ENCODE peak calls at places on chromosomes 11 and 22, in four cellular contexts. A is HepG2, M is H1, Y is K562. D is an unnamed sample.
A peak's percentile ranks its signal among the peaks of the same experiment; 100 is the strongest.

GRCh38 chr11:720017-720641 is 14.1 kb downstream of the EPS8L2 start:
- DNase-seq in A (no peak), M (no peak), Y (peak; percentile 4), D (no peak)

GRCh38 chr11:86453290-86454030 is 78.8 kb downstream of the CCDC81 start:
- DNase-seq in A (no peak), M (no peak), Y (no peak), D (no peak)

GRCh38 chr11:73991471-73992006 is 8.9 kb upstream of the UCP2 start:
- DNase-seq in A (no peak), M (no peak), Y (no peak), D (no peak)

GRCh38 chr11:123378096-123378495 is 52.0 kb upstream of the GRAMD1B start:
- DNase-seq in A (no peak), M (no peak), Y (no peak), D (no peak)

GRCh38 chr11:77172666-77172982 is 44.6 kb downstream of the MYO7A start:
- DNase-seq in A (peak; percentile 7), M (no peak), Y (peak; percentile 57), D (no peak)

GRCh38 chr11:13761250-13761649 is 92.8 kb downstream of the FAR1 start:
- DNase-seq in A (no peak), M (no peak), Y (no peak), D (no peak)

GRCh38 chr22:23364389-23364788 is 184.1 kb downstream of the BCR start:
- DNase-seq in A (no peak), M (no peak), Y (no peak), D (no peak)

GRCh38 chr11:132453411-132453810 is 1078.9 kb downstream of the OPCML start:
- DNase-seq in A (no peak), M (no peak), Y (no peak), D (no peak)

GRCh38 chr22:27110985-27111451 is 453.6 kb downstream of the MIAT start:
- DNase-seq in A (peak; percentile 49), M (no peak), Y (no peak), D (peak; percentile 78)

GRCh38 chr11:19919050-19919561 is 206.5 kb downstream of the NAV2 start:
- DNase-seq in A (no peak), M (no peak), Y (no peak), D (peak; percentile 82)

GRCh38 chr11:89491141-89491690 is at the start of gene NOX4:
- DNase-seq in A (no peak), M (no peak), Y (no peak), D (no peak)

GRCh38 chr22:30605449-30606110 is 1.4 kb upstream of the TCN2 start:
- DNase-seq in A (peak; percentile 44), M (no peak), Y (peak; percentile 64), D (peak; percentile 69)

GRCh38 chr11:3169235-3169951 is 4.3 kb upstream of the OSBPL5 start:
- DNase-seq in A (no peak), M (no peak), Y (peak; percentile 81), D (no peak)

GRCh38 chr22:44118645-44119315 is 61.9 kb upstream of the PARVG start:
- DNase-seq in A (no peak), M (no peak), Y (no peak), D (no peak)
- TF ChIP-seq RNF2 in A (no peak), M (no peak), Y (no peak), D (no peak)

DNA sequence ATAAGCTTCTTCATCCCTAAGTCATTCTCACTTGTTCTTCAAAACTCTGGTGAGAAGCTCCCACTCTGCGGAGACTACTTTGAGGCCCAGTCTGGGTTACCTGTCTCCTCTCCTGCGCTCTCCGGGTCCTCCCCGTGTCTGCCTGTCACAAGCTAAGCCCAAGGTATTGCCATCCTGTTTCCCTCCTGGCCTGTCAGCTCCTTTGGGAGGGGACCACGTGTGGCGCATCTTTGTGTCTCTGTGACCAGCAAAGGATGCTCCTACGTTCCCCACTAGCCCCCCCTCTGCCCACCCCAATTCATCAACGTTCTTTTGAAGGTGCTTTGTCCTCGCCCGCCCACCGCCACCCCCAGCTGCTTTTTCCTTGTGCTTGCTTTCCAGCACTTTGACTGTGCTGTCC is 31.8 kb upstream of the FBLN1 start:
- DNase-seq in A (no peak), M (no peak), Y (no peak), D (no peak)
- TF ChIP-seq RNF2 in A (no peak), M (no peak), Y (no peak), D (no peak)

GRCh38 chr11:112421854-112422253 is 161.2 kb upstream of the PLET1 start:
- DNase-seq in A (no peak), M (peak; percentile 7), Y (no peak), D (no peak)
- TF ChIP-seq RNF2 in A (no peak), M (no peak), Y (no peak), D (no peak)

GRCh38 chr22:20928573-20928967 is 11.4 kb downstream of the CRKL start:
- DNase-seq in A (no peak), M (no peak), Y (no peak), D (no peak)

GRCh38 chr22:20922141-20922751 is 5.0 kb downstream of the CRKL start:
- DNase-seq in A (no peak), M (no peak), Y (peak; percentile 36), D (no peak)

GRCh38 chr22:20930004-20930403 is 12.8 kb downstream of the CRKL start:
- DNase-seq in A (no peak), M (no peak), Y (peak; percentile 34), D (no peak)

GRCh38 chr22:20927940-20928572 is 10.8 kb downstream of the CRKL start:
- DNase-seq in A (no peak), M (no peak), Y (no peak), D (no peak)

DNA sequence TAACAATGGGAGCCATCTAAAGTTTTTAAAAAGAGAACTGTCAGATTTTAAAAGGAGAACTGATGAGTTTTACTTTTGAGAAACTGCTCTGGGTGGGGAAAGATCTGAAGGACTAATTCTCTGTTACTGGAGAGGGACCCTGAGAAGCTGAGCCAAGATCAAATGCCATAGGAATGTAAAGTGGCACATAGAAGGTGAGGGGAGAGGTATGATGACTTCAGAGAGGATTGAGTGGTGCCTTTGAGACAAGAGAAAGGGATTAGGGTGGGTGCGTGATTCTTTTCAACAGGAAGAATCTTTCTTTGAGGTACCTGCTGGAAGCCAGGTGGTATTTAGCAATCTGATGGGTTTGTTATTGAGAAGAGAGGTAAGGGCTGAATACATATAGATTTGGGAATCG is 9.0 kb downstream of the CRKL start:
- DNase-seq in A (no peak), M (no peak), Y (peak; percentile 38), D (no peak)
- TF ChIP-seq RNF2 in A (no peak), M (no peak), Y (no peak), D (no peak)

GRCh38 chr22:42399315-42400271 is 32.6 kb downstream of the NFAM1 start:
- DNase-seq in A (no peak), M (no peak), Y (peak; percentile 52), D (no peak)

GRCh38 chr22:42400811-42401547 is 31.2 kb downstream of the NFAM1 start:
- DNase-seq in A (no peak), M (no peak), Y (no peak), D (no peak)

GRCh38 chr22:42401562-42402334 is 30.5 kb downstream of the NFAM1 start:
- DNase-seq in A (no peak), M (no peak), Y (no peak), D (no peak)

GRCh38 chr22:42396621-42397331 is 35.4 kb downstream of the NFAM1 start:
- DNase-seq in A (no peak), M (no peak), Y (no peak), D (no peak)

DNA sequence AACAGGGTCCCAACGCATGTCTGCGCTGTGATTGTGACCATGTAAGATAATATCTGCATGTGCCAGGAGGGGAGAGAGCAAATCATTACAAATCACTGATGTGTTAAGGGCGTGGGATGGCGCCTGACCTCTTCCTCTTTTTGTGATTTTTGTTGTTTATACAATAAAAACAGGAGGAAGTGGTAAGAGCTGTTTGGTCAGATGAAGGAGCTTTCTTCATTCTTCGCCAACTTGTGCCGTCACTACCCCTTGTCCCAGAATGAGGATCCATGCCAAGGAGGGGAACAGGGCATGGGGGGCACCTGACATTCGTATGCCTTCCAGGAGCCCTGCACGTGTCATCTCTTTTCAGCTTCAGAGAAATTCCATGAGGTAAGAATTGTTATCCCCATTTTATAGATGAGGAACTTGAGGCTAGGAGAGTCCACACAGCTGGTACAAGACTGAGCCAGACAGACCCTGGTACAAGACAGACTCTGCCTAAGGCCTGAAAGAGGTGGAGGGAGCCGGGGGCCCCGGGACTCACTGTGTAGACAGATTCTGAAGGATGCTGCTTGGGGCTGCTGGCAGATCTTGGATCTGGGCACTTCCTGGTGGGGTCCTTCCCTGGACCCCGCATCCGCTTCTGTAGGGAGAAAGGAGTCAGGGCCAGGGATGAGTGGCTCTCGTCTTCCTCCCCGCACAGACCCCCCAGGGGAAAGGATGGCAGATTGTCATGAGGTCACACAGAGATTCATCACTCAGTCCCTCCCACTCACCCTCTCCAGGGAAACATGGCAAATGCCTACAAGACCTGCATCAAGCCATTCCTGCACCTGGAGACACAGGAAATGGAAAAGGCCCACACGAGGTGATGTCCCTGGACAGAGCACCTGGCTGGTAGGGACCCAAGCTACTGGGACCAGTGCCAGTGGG is 34.6 kb downstream of the NFAM1 start:
- DNase-seq in A (no peak), M (no peak), Y (no peak), D (no peak)
- TF ChIP-seq RNF2 in A (no peak), M (no peak), Y (no peak), D (no peak)

D was measured in A549.